ENCODE peak calls at places on chromosomes 3 and 15, in six cellular contexts. U is cardiac fibroblast, T is erythroblast, C is WERI-Rb-1, F is bronchial epithelial cell, E is HFFc6. L is an unnamed sample.

GRCh38 chr3:142275856-142276255 is 50.5 kb upstream of the GK5 start:
- DNase-seq in U (peak), T (no peak), C (no peak), F (peak), E (peak), L (peak)

GRCh38 chr15:52095597-52096262 is 16.8 kb downstream of the BCL2L10 start:
- DNase-seq in U (peak), T (no peak), C (no peak), F (peak), E (peak), L (peak)

GRCh38 chr3:46496745-46497555 is 826 bp upstream of the RTP3 start:
- DNase-seq in U (peak), T (peak), C (peak), F (peak), E (no peak), L (no peak)

GRCh38 chr3:74537857-74538256 is 76.6 kb downstream of the CNTN3 start:
- DNase-seq in U (no peak), T (no peak), C (no peak), F (no peak), E (no peak), L (no peak)

GRCh38 chr3:308597-309321 is 112.2 kb downstream of the CHL1 start:
- DNase-seq in U (no peak), T (no peak), C (no peak), F (no peak), E (no peak), L (no peak)

GRCh38 chr3:55202320-55202719 is 274.5 kb upstream of the LRTM1 start:
- DNase-seq in U (peak), T (no peak), C (no peak), F (peak), E (peak), L (peak)

GRCh38 chr15:49718234-49718633 is 97.4 kb downstream of the DTWD1 start:
- DNase-seq in U (peak), T (no peak), C (no peak), F (peak), E (peak), L (peak)

GRCh38 chr15:40100947-40101905 is 7.5 kb downstream of the BMF start:
- DNase-seq in U (no peak), T (no peak), C (no peak), F (no peak), E (no peak), L (no peak)

GRCh38 chr3:148861277-148861869 is 3.7 kb upstream of the CPA3 start:
- DNase-seq in U (peak), T (peak), C (no peak), F (peak), E (peak), L (peak)